ENCODE peak calls at places on chromosomes 11 and 22, in four cellular contexts. E is right lobe of liver, M is NB4, J is ovary. A is an unnamed sample.

GRCh38 chr11:33778682-33779081 is 4.4 kb upstream of the FBXO3 start:
- DNase-seq in J (no peak), M (no peak), E (no peak), A (no peak)

GRCh38 chr22:24066260-24066659 is 55.2 kb downstream of the CABIN1 start:
- DNase-seq in J (no peak), M (no peak), E (no peak), A (peak)

GRCh38 chr11:128302425-128303186 is 284.8 kb downstream of the ETS1 start:
- DNase-seq in E (no peak), J (no peak), M (no peak), A (no peak)

GRCh38 chr11:76628408-76628947 is 42.1 kb downstream of the LRRC32 start:
- DNase-seq in M (no peak), J (no peak), E (no peak), A (peak)

GRCh38 chr22:30160926-30161546 is 80.8 kb downstream of the HORMAD2 start:
- DNase-seq in J (no peak), M (no peak), E (no peak), A (no peak)

GRCh38 chr11:27926469-27926868 is 181.5 kb downstream of the KIF18A start:
- DNase-seq in J (no peak), E (no peak), M (peak), A (no peak)

GRCh38 chr11:71206186-71206585 is 46.2 kb downstream of the SHANK2 start:
- DNase-seq in E (no peak), J (no peak), M (no peak), A (peak)

GRCh38 chr11:4991066-4991465 is 3.6 kb upstream of the OR51L1 start:
- DNase-seq in E (no peak), J (no peak), M (peak), A (no peak)

GRCh38 chr22:44625981-44626687 is 75.9 kb upstream of the PRR5 start:
- DNase-seq in E (peak), M (peak), J (peak), A (peak)

GRCh38 chr22:41603873-41604332 is 14.3 kb upstream of the PMM1 start:
- DNase-seq in M (peak), J (no peak), E (no peak), A (no peak)

GRCh38 chr11:74312321-74312720 is 881 bp upstream of the P4HA3 start:
- DNase-seq in E (no peak), J (no peak), M (peak), A (no peak)

GRCh38 chr22:50621948-50622722 is 5.8 kb downstream of the ARSA start:
- DNase-seq in M (peak), J (no peak), E (no peak), A (no peak)

GRCh38 chr11:76788661-76789442 is 5.7 kb downstream of the TSKU start:
- DNase-seq in E (peak), M (no peak), J (no peak), A (peak)

GRCh38 chr11:11533751-11534150 is 88.1 kb downstream of the GALNT18 start:
- DNase-seq in J (no peak), E (no peak), M (no peak), A (no peak)

GRCh38 chr11:70477607-70478006 is 79.3 kb downstream of the CTTN start:
- DNase-seq in E (no peak), M (no peak), J (no peak), A (no peak)

GRCh38 chr22:32034275-32034674 is 8.8 kb upstream of the SLC5A1 start:
- DNase-seq in M (no peak), E (no peak), J (no peak), A (no peak)

GRCh38 chr11:10405858-10406592 is 49.0 kb upstream of the AMPD3 start:
- DNase-seq in E (no peak), J (peak), M (peak), A (peak)

GRCh38 chr22:46758867-46759290 is 3.6 kb upstream of the TBC1D22A start:
- DNase-seq in J (peak), E (peak), M (peak), A (no peak)

GRCh38 chr11:64360403-64360980 is 1.5 kb downstream of the RPS6KA4 start:
- DNase-seq in E (no peak), J (no peak), M (peak), A (no peak)

GRCh38 chr11:19075636-19076035 is 15.1 kb upstream of the MRGPRX2 start:
- DNase-seq in E (no peak), M (no peak), J (no peak), A (no peak)

GRCh38 chr11:19076744-19077589 is 16.4 kb upstream of the MRGPRX2 start:
- DNase-seq in J (peak), E (no peak), M (peak), A (no peak)

GRCh38 chr11:19072464-19072863 is 11.9 kb upstream of the MRGPRX2 start:
- DNase-seq in E (no peak), J (no peak), M (no peak), A (no peak)

GRCh38 chr11:19073454-19074415 is 13.2 kb upstream of the MRGPRX2 start:
- DNase-seq in J (no peak), M (no peak), E (no peak), A (no peak)

DNA sequence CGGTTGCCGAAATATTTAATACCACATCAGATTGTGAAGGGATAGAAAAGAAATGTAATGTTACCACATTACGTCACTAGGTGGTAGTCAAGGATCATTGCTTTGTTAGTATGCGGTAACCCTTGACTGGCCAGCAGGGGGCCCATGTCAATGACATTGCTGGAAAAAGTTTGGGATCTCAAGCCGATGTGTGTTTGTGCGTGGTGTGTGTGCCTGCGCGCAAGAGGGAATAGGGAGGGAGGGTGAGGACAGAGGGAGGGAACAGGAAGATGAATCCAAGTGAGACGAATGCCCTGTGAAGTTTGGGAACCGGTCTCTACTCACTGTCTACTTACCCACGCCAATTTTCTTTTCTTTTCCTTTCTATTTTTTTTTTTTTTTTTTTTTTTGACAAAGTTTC is 10.7 kb upstream of the MRGPRX2 start:
- DNase-seq in J (peak), M (peak), E (peak), A (peak)
- H3K4me3 ChIP-seq in J (no peak), M (no peak), E (no peak), A (no peak)

DNA sequence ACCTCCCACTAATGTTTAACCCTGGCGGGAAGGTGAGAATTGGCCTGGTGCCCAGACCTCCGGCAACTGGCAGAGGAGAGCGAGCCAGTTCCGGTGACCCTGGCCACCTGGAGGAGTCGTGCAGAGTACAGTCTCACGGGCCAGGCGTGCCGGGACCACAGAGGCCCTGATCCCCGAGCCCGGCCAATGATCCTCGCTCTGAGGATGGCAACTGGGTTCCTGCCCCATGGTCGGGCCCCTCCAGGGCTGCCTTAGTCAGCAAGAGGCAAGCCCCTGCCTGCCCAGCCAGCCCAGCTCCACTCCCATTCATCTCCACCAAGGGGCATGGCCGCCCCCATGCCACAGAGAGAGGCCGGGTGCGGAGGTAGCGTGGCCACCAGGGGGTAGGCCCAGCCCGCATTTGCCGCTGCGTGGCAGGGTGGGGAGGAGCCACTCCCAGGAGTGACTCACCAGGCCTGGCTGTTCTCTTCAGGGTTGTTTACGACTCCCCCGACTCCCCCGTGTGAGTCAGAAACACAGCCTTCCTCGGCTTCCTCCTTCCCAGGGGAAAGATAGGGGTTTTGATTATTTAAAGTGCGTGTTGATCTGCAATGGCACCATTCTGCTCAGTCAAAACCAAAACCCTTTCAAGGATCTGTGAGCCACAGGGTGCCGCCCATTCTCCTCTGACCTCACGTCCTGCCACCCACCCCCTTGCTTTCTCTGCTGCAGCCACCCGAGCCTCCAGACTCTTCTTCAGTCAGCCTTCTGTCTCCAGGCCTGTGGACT is at the start of gene SLC25A45:
- DNase-seq in E (peak), J (peak), M (peak), A (peak)
- TF ChIP-seq POLR2A in E (peak), J (peak), M (no peak), A (peak)

DNA sequence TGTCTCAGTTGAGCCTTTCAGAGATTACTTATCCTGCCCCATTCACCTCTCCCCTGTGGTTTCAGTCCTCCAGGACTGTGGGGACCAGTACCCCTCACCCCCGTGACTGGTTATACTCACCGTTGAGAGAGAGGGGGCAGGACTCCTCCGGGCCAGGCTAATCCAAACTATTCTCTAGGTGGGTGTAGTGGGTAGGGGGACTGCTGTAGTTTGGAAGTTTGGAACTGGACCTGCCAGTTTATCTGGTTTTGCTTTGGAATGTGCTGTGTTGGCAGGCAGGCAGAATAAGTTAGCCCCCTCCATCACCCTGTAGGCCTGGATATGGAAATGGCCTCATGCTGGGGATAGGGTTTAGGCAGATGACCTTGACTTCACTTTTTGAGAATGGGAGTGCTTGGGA is 13.5 kb downstream of the TEAD1 start:
- DNase-seq in J (no peak), M (no peak), E (no peak), A (no peak)
- H3K4me3 ChIP-seq in J (no peak), M (no peak), E (no peak), A (no peak)

GRCh38 chr11:695606-696381 is at the start of gene TMEM80:
- DNase-seq in J (peak), E (peak), M (peak), A (peak)

GRCh38 chr11:693887-694562 is 997 bp downstream of the DEAF1 start:
- DNase-seq in M (no peak), E (no peak), J (no peak), A (peak)

GRCh38 chr11:694563-695331 is at the start of gene DEAF1:
- DNase-seq in E (peak), J (peak), M (peak), A (peak)

GRCh38 chr11:697028-697491 is 1.4 kb downstream of the TMEM80 start:
- DNase-seq in J (no peak), M (peak), E (no peak), A (no peak)

GRCh38 chr11:695332-695605 is 247 bp upstream of the DEAF1 start:
- DNase-seq in M (no peak), E (no peak), J (no peak), A (no peak)
- TF ChIP-seq POLR2A in M (no peak), E (no peak), J (no peak), A (no peak)

GRCh38 chr22:20238567-20239062 is 29.5 kb downstream of the RTN4R start:
- DNase-seq in M (peak), J (peak), E (peak), A (no peak)
- H3K4me3 ChIP-seq in M (peak), J (no peak), E (no peak), A (no peak)

DNA sequence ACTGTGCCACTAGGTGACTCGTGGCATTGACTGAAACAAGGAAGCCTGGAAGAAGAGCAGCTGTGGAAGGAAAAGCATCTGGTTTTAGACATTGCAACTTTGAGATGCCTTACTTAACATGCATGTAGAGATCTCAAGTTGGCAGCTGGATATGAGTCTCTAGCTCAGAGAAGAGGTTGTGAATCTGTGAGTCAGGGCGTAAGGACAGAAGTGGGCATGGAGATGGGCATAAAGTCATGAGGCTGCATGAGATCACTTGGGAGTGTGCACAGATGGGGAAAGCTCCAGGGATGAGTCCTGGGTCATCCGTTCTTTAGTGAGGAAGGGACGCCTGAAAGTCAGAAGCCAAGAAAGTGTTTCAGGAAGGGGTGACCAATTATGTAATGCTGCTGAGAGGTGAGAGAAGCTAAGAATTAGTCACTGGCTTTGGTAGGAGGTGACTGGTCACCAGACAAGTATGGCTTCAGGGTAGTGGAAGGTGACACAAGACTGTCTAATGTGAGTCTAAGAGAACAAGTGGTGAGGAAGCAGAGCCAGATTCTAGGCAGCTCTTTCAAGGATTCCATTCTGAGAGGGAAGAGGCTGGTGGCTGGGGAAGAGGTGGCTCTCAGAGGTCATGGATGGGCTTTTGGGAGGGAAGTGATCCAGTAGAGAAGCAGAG is 6.7 kb downstream of the ACP2 start:
- DNase-seq in J (no peak), M (no peak), E (no peak), A (no peak)
- TF ChIP-seq POLR2A in J (no peak), M (no peak), E (no peak), A (no peak)

GRCh38 chr11:124170801-124171586 is 12.2 kb upstream of the OR10D3 start:
- DNase-seq in M (no peak), J (no peak), E (no peak), A (no peak)
- H3K4me3 ChIP-seq in M (no peak), J (no peak), E (no peak), A (no peak)

DNA sequence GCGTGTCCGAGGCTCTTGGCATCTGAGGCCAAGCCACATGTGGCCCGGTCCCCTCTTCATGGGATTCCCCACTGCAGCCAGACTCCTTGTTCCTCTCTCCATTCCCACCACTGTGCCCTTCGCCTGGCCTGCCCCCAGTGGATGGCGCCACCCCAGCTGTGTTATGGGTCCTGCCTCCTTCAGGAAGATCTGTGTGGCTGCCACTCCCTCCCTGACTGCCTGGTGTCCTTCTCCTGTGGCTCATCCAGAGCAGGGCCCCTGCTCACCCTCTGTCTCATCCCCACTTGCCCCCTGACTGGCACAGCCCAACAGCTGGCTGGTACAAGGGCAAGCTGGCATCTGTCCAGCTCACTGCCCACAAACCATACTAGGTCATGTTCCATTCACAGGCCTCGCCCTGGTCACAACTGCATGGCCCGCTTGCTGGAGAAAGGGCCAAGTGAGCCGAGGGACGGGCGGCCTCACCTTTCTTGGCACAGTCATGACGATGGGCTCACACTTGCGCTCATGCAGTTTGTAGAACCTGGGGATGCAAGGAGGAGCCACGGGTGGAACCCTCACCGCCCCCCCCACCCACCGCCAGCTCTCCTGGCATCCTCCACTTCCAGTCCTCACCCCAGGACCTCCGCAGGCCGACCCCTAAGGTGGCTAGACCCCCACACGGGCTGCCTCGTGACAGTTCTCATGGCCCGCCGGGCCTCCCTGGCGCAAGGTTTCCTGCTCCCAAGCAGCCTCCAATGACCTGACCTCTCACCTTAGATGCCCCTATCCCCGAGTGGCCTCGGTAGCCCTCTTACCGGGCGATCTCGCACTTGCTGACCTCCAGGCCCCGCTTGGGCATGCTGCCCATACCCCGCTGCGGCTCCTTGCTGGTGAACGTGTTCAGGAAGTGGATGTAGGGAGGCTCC is 2.1 kb upstream of the PTPRCAP start:
- DNase-seq in J (no peak), E (peak), M (peak), A (no peak)
- TF ChIP-seq POLR2A in J (no peak), E (no peak), M (no peak), A (no peak)

GRCh38 chr11:442611-443081 is 835 bp upstream of the ANO9 start:
- DNase-seq in J (no peak), E (no peak), M (no peak), A (no peak)

GRCh38 chr11:441043-441417 is 781 bp downstream of the ANO9 start:
- DNase-seq in J (no peak), M (no peak), E (peak), A (no peak)

GRCh38 chr11:443542-444199 is 1.9 kb upstream of the ANO9 start:
- DNase-seq in E (no peak), J (no peak), M (no peak), A (no peak)

GRCh38 chr11:440065-441042 is 1.5 kb downstream of the ANO9 start:
- DNase-seq in E (peak), M (peak), J (no peak), A (no peak)

GRCh38 chr11:441418-442274 is at the start of gene ANO9:
- DNase-seq in M (no peak), J (no peak), E (peak), A (no peak)
- H3K4me3 ChIP-seq in M (no peak), J (peak), E (no peak), A (no peak)